ENCODE peak calls at places on chromosomes 7 and 10, in seven cellular contexts. One of them, this sample, is unnamed.

GRCh38 chr7:151130741-151131157 is 36.7 kb downstream of the GBX1 start:
- DNase-seq in BJ: no peak
- DNase-seq in progenitor cell of endocrine pancreas: no peak
- DNase-seq in Calu3: no peak
- DNase-seq in AG09309: no peak
- DNase-seq in PC-3: no peak
- DNase-seq in HFF-Myc: no peak
- DNase-seq in this sample: no peak

GRCh38 chr7:461118-461452 is 58.6 kb downstream of the PDGFA start:
- DNase-seq in PC-3: no peak
- DNase-seq in Calu3: no peak
- DNase-seq in AG09309: no peak
- DNase-seq in BJ: no peak
- DNase-seq in progenitor cell of endocrine pancreas: no peak
- DNase-seq in HFF-Myc: no peak
- DNase-seq in this sample: no peak

GRCh38 chr10:102449321-102450123 is 1.8 kb downstream of the C10orf95 start:
- DNase-seq in HFF-Myc: no peak
- DNase-seq in progenitor cell of endocrine pancreas: peak
- DNase-seq in BJ: no peak
- DNase-seq in AG09309: no peak
- DNase-seq in Calu3: peak
- DNase-seq in PC-3: peak
- DNase-seq in this sample: peak

GRCh38 chr7:31418928-31419327 is 78.4 kb upstream of the NEUROD6 start:
- DNase-seq in Calu3: no peak
- DNase-seq in progenitor cell of endocrine pancreas: no peak
- DNase-seq in AG09309: no peak
- DNase-seq in HFF-Myc: no peak
- DNase-seq in BJ: no peak
- DNase-seq in PC-3: peak
- DNase-seq in this sample: no peak

GRCh38 chr10:57161157-57161556 is 800.1 kb upstream of the ZWINT start:
- DNase-seq in progenitor cell of endocrine pancreas: no peak
- DNase-seq in Calu3: no peak
- DNase-seq in BJ: no peak
- DNase-seq in HFF-Myc: no peak
- DNase-seq in AG09309: no peak
- DNase-seq in PC-3: peak
- DNase-seq in this sample: no peak

GRCh38 chr10:99676435-99676834 is 17.1 kb downstream of the ENTPD7 start:
- DNase-seq in Calu3: no peak
- DNase-seq in HFF-Myc: peak
- DNase-seq in PC-3: no peak
- DNase-seq in AG09309: peak
- DNase-seq in progenitor cell of endocrine pancreas: no peak
- DNase-seq in BJ: peak
- DNase-seq in this sample: no peak

GRCh38 chr10:133276435-133277201 is at the start of gene ADAM8:
- DNase-seq in AG09309: no peak
- DNase-seq in BJ: no peak
- DNase-seq in HFF-Myc: no peak
- DNase-seq in PC-3: peak
- DNase-seq in Calu3: peak
- DNase-seq in progenitor cell of endocrine pancreas: peak
- DNase-seq in this sample: peak

GRCh38 chr7:106332186-106332585 is 47.4 kb upstream of the NAMPT start:
- DNase-seq in BJ: no peak
- DNase-seq in AG09309: no peak
- DNase-seq in HFF-Myc: no peak
- DNase-seq in Calu3: no peak
- DNase-seq in PC-3: no peak
- DNase-seq in progenitor cell of endocrine pancreas: no peak
- DNase-seq in this sample: no peak

GRCh38 chr7:103866919-103867318 is 122.5 kb downstream of the RELN start:
- DNase-seq in Calu3: no peak
- DNase-seq in progenitor cell of endocrine pancreas: no peak
- DNase-seq in BJ: no peak
- DNase-seq in AG09309: no peak
- DNase-seq in HFF-Myc: no peak
- DNase-seq in PC-3: peak
- DNase-seq in this sample: no peak

GRCh38 chr7:16594061-16594460 is 51.5 kb downstream of the ANKMY2 start:
- DNase-seq in PC-3: peak
- DNase-seq in Calu3: no peak
- DNase-seq in HFF-Myc: no peak
- DNase-seq in AG09309: peak
- DNase-seq in progenitor cell of endocrine pancreas: no peak
- DNase-seq in BJ: no peak
- DNase-seq in this sample: no peak

GRCh38 chr7:139762886-139763285 is 14.9 kb downstream of the HIPK2 start:
- DNase-seq in BJ: no peak
- DNase-seq in Calu3: no peak
- DNase-seq in AG09309: no peak
- DNase-seq in PC-3: no peak
- DNase-seq in progenitor cell of endocrine pancreas: no peak
- DNase-seq in HFF-Myc: no peak
- DNase-seq in this sample: no peak

GRCh38 chr10:32958085-32958991 is at the start of gene ITGB1:
- DNase-seq in Calu3: peak
- DNase-seq in AG09309: peak
- DNase-seq in BJ: peak
- DNase-seq in PC-3: peak
- DNase-seq in HFF-Myc: no peak
- DNase-seq in progenitor cell of endocrine pancreas: peak
- DNase-seq in this sample: peak

GRCh38 chr7:111390000-111390399 is 172.3 kb downstream of the IMMP2L start:
- DNase-seq in HFF-Myc: no peak
- DNase-seq in BJ: no peak
- DNase-seq in Calu3: no peak
- DNase-seq in AG09309: no peak
- DNase-seq in PC-3: no peak
- DNase-seq in progenitor cell of endocrine pancreas: no peak
- DNase-seq in this sample: no peak

GRCh38 chr10:70354566-70355233 is 27.7 kb downstream of the LRRC20 start:
- DNase-seq in AG09309: no peak
- DNase-seq in BJ: no peak
- DNase-seq in HFF-Myc: no peak
- DNase-seq in Calu3: no peak
- DNase-seq in PC-3: no peak
- DNase-seq in progenitor cell of endocrine pancreas: no peak
- DNase-seq in this sample: no peak

GRCh38 chr7:138125598-138126111 is 49.4 kb downstream of the AKR1D1 start:
- DNase-seq in BJ: no peak
- DNase-seq in progenitor cell of endocrine pancreas: no peak
- DNase-seq in PC-3: peak
- DNase-seq in Calu3: no peak
- DNase-seq in HFF-Myc: no peak
- DNase-seq in AG09309: no peak
- DNase-seq in this sample: no peak

GRCh38 chr10:6052247-6053221 is 9.6 kb downstream of the IL2RA start:
- DNase-seq in progenitor cell of endocrine pancreas: no peak
- DNase-seq in BJ: no peak
- DNase-seq in Calu3: peak
- DNase-seq in AG09309: no peak
- DNase-seq in PC-3: peak
- DNase-seq in HFF-Myc: no peak
- DNase-seq in this sample: no peak

GRCh38 chr10:131636841-131637724 is 263.7 kb upstream of the PPP2R2D start:
- DNase-seq in Calu3: no peak
- DNase-seq in BJ: no peak
- DNase-seq in AG09309: no peak
- DNase-seq in PC-3: no peak
- DNase-seq in HFF-Myc: no peak
- DNase-seq in progenitor cell of endocrine pancreas: no peak
- DNase-seq in this sample: no peak

GRCh38 chr7:41333506-41333905 is 369.4 kb downstream of the INHBA start:
- DNase-seq in BJ: no peak
- DNase-seq in progenitor cell of endocrine pancreas: no peak
- DNase-seq in Calu3: no peak
- DNase-seq in HFF-Myc: peak
- DNase-seq in PC-3: no peak
- DNase-seq in AG09309: no peak
- DNase-seq in this sample: no peak

GRCh38 chr10:92567952-92568600 is 5.8 kb downstream of the IDE start:
- DNase-seq in PC-3: peak
- DNase-seq in progenitor cell of endocrine pancreas: no peak
- DNase-seq in Calu3: no peak
- DNase-seq in AG09309: no peak
- DNase-seq in HFF-Myc: no peak
- DNase-seq in BJ: no peak
- DNase-seq in this sample: no peak

GRCh38 chr10:22854935-22855421 is 72.9 kb upstream of the ARMC3 start:
- DNase-seq in PC-3: no peak
- DNase-seq in Calu3: no peak
- DNase-seq in HFF-Myc: no peak
- DNase-seq in AG09309: no peak
- DNase-seq in progenitor cell of endocrine pancreas: no peak
- DNase-seq in BJ: no peak
- DNase-seq in this sample: no peak
- TF ChIP-seq CTCF in PC-3: no peak
- TF ChIP-seq CTCF in Calu3: no peak
- TF ChIP-seq CTCF in HFF-Myc: no peak
- TF ChIP-seq CTCF in AG09309: peak
- TF ChIP-seq CTCF in progenitor cell of endocrine pancreas: no peak
- TF ChIP-seq CTCF in BJ: no peak
- TF ChIP-seq CTCF in this sample: no peak

GRCh38 chr7:86667732-86668131 is 24.0 kb downstream of the GRM3 start:
- DNase-seq in AG09309: no peak
- DNase-seq in progenitor cell of endocrine pancreas: no peak
- DNase-seq in BJ: no peak
- DNase-seq in HFF-Myc: no peak
- DNase-seq in PC-3: no peak
- DNase-seq in Calu3: no peak
- DNase-seq in this sample: no peak
- TF ChIP-seq CTCF in AG09309: no peak
- TF ChIP-seq CTCF in progenitor cell of endocrine pancreas: no peak
- TF ChIP-seq CTCF in BJ: no peak
- TF ChIP-seq CTCF in HFF-Myc: no peak
- TF ChIP-seq CTCF in PC-3: no peak
- TF ChIP-seq CTCF in Calu3: no peak
- TF ChIP-seq CTCF in this sample: no peak

GRCh38 chr10:15857001-15857608 is 3.2 kb downstream of the MINDY3 start:
- DNase-seq in PC-3: peak
- DNase-seq in BJ: peak
- DNase-seq in HFF-Myc: no peak
- DNase-seq in progenitor cell of endocrine pancreas: no peak
- DNase-seq in Calu3: no peak
- DNase-seq in AG09309: no peak
- DNase-seq in this sample: no peak
- TF ChIP-seq CTCF in PC-3: no peak
- TF ChIP-seq CTCF in BJ: no peak
- TF ChIP-seq CTCF in HFF-Myc: no peak
- TF ChIP-seq CTCF in progenitor cell of endocrine pancreas: no peak
- TF ChIP-seq CTCF in Calu3: no peak
- TF ChIP-seq CTCF in AG09309: no peak
- TF ChIP-seq CTCF in this sample: no peak

GRCh38 chr10:119416855-119417254 is 125.7 kb downstream of the RGS10 start:
- DNase-seq in PC-3: peak
- DNase-seq in AG09309: no peak
- DNase-seq in HFF-Myc: no peak
- DNase-seq in Calu3: peak
- DNase-seq in BJ: no peak
- DNase-seq in progenitor cell of endocrine pancreas: peak
- DNase-seq in this sample: peak
- TF ChIP-seq CTCF in PC-3: peak
- TF ChIP-seq CTCF in AG09309: peak
- TF ChIP-seq CTCF in HFF-Myc: peak
- TF ChIP-seq CTCF in Calu3: no peak
- TF ChIP-seq CTCF in BJ: peak
- TF ChIP-seq CTCF in progenitor cell of endocrine pancreas: peak
- TF ChIP-seq CTCF in this sample: peak

GRCh38 chr10:119210633-119211032 is 3.3 kb downstream of the GRK5 start:
- DNase-seq in PC-3: no peak
- DNase-seq in BJ: no peak
- DNase-seq in progenitor cell of endocrine pancreas: no peak
- DNase-seq in Calu3: no peak
- DNase-seq in HFF-Myc: no peak
- DNase-seq in AG09309: no peak
- DNase-seq in this sample: no peak

GRCh38 chr10:119209050-119209735 is 1.8 kb downstream of the GRK5 start:
- DNase-seq in AG09309: no peak
- DNase-seq in HFF-Myc: no peak
- DNase-seq in PC-3: peak
- DNase-seq in BJ: no peak
- DNase-seq in Calu3: peak
- DNase-seq in progenitor cell of endocrine pancreas: peak
- DNase-seq in this sample: peak

GRCh38 chr10:119208553-119208940 is 1.2 kb downstream of the GRK5 start:
- DNase-seq in AG09309: no peak
- DNase-seq in Calu3: no peak
- DNase-seq in HFF-Myc: no peak
- DNase-seq in PC-3: peak
- DNase-seq in progenitor cell of endocrine pancreas: no peak
- DNase-seq in BJ: no peak
- DNase-seq in this sample: no peak

GRCh38 chr10:119211176-119211575 is 3.8 kb downstream of the GRK5 start:
- DNase-seq in Calu3: no peak
- DNase-seq in HFF-Myc: no peak
- DNase-seq in progenitor cell of endocrine pancreas: no peak
- DNase-seq in PC-3: peak
- DNase-seq in BJ: peak
- DNase-seq in AG09309: no peak
- DNase-seq in this sample: no peak

DNA sequence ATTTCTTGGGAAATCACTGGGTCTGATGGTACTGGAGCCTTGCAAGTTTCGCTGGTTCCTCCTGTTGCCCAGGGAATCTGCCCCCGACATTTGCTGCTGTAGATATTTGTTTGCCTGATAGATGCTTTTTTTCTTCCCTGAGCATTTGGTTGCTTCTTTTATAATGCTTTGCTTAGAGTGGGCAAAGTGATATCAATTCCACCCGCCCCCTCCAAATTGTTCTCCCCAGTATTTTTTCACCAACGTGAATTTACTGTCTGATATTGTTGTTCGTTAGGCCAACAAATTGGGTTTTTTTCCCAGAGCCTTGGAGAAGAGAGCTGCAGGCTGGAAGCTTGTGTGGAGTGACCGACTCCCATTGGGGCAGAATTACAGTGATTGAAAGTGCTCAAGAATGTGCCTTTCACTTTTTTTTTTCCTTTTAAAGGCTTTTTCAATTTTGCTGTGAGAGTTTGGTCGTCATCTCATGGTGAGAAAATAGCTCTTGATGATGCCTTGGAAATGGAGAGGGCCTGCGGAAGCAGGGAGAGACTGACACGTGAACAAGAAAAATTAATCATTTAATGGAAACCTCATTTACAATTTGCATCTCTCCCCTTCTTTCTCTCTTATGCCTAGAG is 2.5 kb downstream of the GRK5 start:
- DNase-seq in progenitor cell of endocrine pancreas: no peak
- DNase-seq in BJ: no peak
- DNase-seq in AG09309: no peak
- DNase-seq in HFF-Myc: no peak
- DNase-seq in PC-3: no peak
- DNase-seq in Calu3: no peak
- DNase-seq in this sample: no peak
- TF ChIP-seq CTCF in progenitor cell of endocrine pancreas: peak
- TF ChIP-seq CTCF in BJ: no peak
- TF ChIP-seq CTCF in AG09309: no peak
- TF ChIP-seq CTCF in HFF-Myc: no peak
- TF ChIP-seq CTCF in PC-3: no peak
- TF ChIP-seq CTCF in Calu3: no peak
- TF ChIP-seq CTCF in this sample: no peak